ENCODE peak calls at places on chromosome X, in five cellular contexts. One of them, this sample, is unnamed.

GRCh38 chrX:70434352-70434866 is 10.2 kb upstream of the DLG3 start:
- DNase-seq in fibroblast of lung: peak; percentile 76
- DNase-seq in ACHN: peak; percentile 77
- DNase-seq in NCI-H526: peak; percentile 94
- DNase-seq in COR-L47: peak; percentile 86
- DNase-seq in this sample: peak; percentile 95

GRCh38 chrX:131617182-131617581 is 73.3 kb downstream of the OR13H1 start:
- DNase-seq in fibroblast of lung: peak; percentile 93
- DNase-seq in ACHN: no peak
- DNase-seq in NCI-H526: no peak
- DNase-seq in COR-L47: no peak
- DNase-seq in this sample: peak; percentile 1

GRCh38 chrX:99078301-99078700 is 1331.8 kb downstream of the PCDH19 start:
- DNase-seq in fibroblast of lung: no peak
- DNase-seq in ACHN: no peak
- DNase-seq in NCI-H526: no peak
- DNase-seq in COR-L47: no peak
- DNase-seq in this sample: no peak

GRCh38 chrX:69387559-69388487 is 116.3 kb upstream of the NALF2 start:
- DNase-seq in fibroblast of lung: peak; percentile 3
- DNase-seq in ACHN: peak; percentile 14
- DNase-seq in NCI-H526: peak; percentile 60
- DNase-seq in COR-L47: peak; percentile 5
- DNase-seq in this sample: peak; percentile 45

GRCh38 chrX:80430826-80431501 is 10.7 kb downstream of the TENT5D start:
- DNase-seq in fibroblast of lung: no peak
- DNase-seq in ACHN: peak; percentile 5
- DNase-seq in NCI-H526: peak; percentile 32
- DNase-seq in COR-L47: no peak
- DNase-seq in this sample: no peak

GRCh38 chrX:130680164-130681035 is 222.6 kb downstream of the ENOX2 start:
- DNase-seq in fibroblast of lung: peak; percentile 42
- DNase-seq in ACHN: no peak
- DNase-seq in NCI-H526: no peak
- DNase-seq in COR-L47: no peak
- DNase-seq in this sample: peak; percentile 9

GRCh38 chrX:53813663-53814440 is 127.3 kb upstream of the HUWE1 start:
- DNase-seq in fibroblast of lung: no peak
- DNase-seq in ACHN: no peak
- DNase-seq in NCI-H526: no peak
- DNase-seq in COR-L47: no peak
- DNase-seq in this sample: no peak

GRCh38 chrX:16658284-16658683 is 8.3 kb downstream of the S100G start:
- DNase-seq in fibroblast of lung: peak; percentile 57
- DNase-seq in ACHN: no peak
- DNase-seq in NCI-H526: no peak
- DNase-seq in COR-L47: no peak
- DNase-seq in this sample: peak; percentile 25

This sample was measured in COLO829.